ENCODE peak calls at places on chromosomes 11 and 22, in four cellular contexts. Y is HT-29; G is posterior cingulate gyrus; N is CD4-positive, CD25-positive, alpha-beta regulatory T cell. I is an unnamed sample.

GRCh38 chr22:46097268-46097900 is 52.9 kb upstream of the PPARA start:
- DNase-seq in N (no peak), G (no peak), Y (no peak), I (no peak)

GRCh38 chr11:76216536-76217326 is 10.4 kb upstream of the WNT11 start:
- DNase-seq in N (no peak), Y (no peak), G (no peak), I (no peak)

GRCh38 chr22:19448076-19448607 is 631 bp upstream of the C22orf39 start:
- DNase-seq in G (no peak), N (no peak), Y (peak), I (no peak)

GRCh38 chr11:131914299-131914902 is 544.0 kb downstream of the NTM start:
- DNase-seq in G (no peak), N (no peak), Y (no peak), I (peak)

GRCh38 chr22:22523494-22523893 is 3.4 kb upstream of the ZNF280A start:
- DNase-seq in G (no peak), N (no peak), Y (no peak), I (no peak)

GRCh38 chr11:114165326-114166230 is 106.1 kb downstream of the ZBTB16 start:
- DNase-seq in G (peak), Y (no peak), N (no peak), I (no peak)

GRCh38 chr11:102617491-102618026 is 7.6 kb downstream of the MMP20 start:
- DNase-seq in G (no peak), N (no peak), Y (no peak), I (no peak)

GRCh38 chr11:117505285-117505970 is 177.8 kb downstream of the CEP164 start:
- DNase-seq in N (no peak), Y (no peak), G (peak), I (no peak)

GRCh38 chr11:122115520-122116343 is at the start of gene BLID:
- DNase-seq in N (no peak), Y (peak), G (peak), I (peak)

GRCh38 chr11:116794851-116795250 is 3.2 kb upstream of the APOA5 start:
- DNase-seq in G (no peak), Y (no peak), N (no peak), I (no peak)

GRCh38 chr22:45709866-45710265 is 38.2 kb downstream of the ATXN10 start:
- DNase-seq in Y (no peak), N (no peak), G (no peak), I (no peak)

GRCh38 chr11:94948070-94948617 is 25.2 kb downstream of the CWC15 start:
- DNase-seq in N (no peak), G (no peak), Y (no peak), I (no peak)

GRCh38 chr22:44479662-44480061 is 18.4 kb downstream of the RTL6 start:
- DNase-seq in N (no peak), G (no peak), Y (no peak), I (no peak)